ENCODE peak calls at places on chromosomes 4 and X, in nine cellular contexts. W, I, J, V, B, E, L, N and Y are unnamed samples.
A peak's percentile ranks its signal among the peaks of the same experiment; 100 is the strongest.

GRCh38 chrX:96314974-96315373 is 369.7 kb upstream of the DIAPH2 start:
- DNase-seq in V (no peak), I (no peak), E (no peak), L (no peak), J (no peak), W (no peak), N (peak; percentile 6), B (no peak), Y (no peak)

GRCh38 chr4:152784490-152785195 is 4.9 kb downstream of the ARFIP1 start:
- DNase-seq in J (no peak), I (no peak), L (peak; percentile 57), N (peak; percentile 59), E (no peak), W (no peak), B (no peak), V (no peak), Y (no peak)

GRCh38 chr4:24578364-24578763 is 6.0 kb downstream of the DHX15 start:
- DNase-seq in J (no peak), W (no peak), N (no peak), B (no peak), L (no peak), I (no peak), V (no peak), E (no peak), Y (no peak)

GRCh38 chrX:3733043-3733430 is 19.6 kb upstream of the PRKX start:
- DNase-seq in I (no peak), B (no peak), V (no peak), N (no peak), W (no peak), J (no peak), E (no peak), L (no peak), Y (no peak)

GRCh38 chr4:181181331-181181730 is 1061.9 kb upstream of the TENM3 start:
- DNase-seq in N (no peak), I (no peak), V (no peak), J (no peak), E (no peak), L (no peak), B (no peak), W (no peak), Y (no peak)

GRCh38 chr4:163164591-163164990 is 2.1 kb downstream of the NAF1 start:
- DNase-seq in J (no peak), I (no peak), L (no peak), E (no peak), B (no peak), N (no peak), V (no peak), W (no peak), Y (no peak)

GRCh38 chr4:88660446-88661294 is 37.0 kb downstream of the NAP1L5 start:
- DNase-seq in V (no peak), I (no peak), L (peak; percentile 64), N (peak; percentile 68), W (no peak), J (no peak), E (no peak), B (no peak), Y (no peak)

GRCh38 chrX:138986235-138986634 is 274.7 kb upstream of the FGF13 start:
- DNase-seq in L (no peak), W (no peak), I (no peak), E (no peak), B (no peak), J (no peak), V (no peak), N (no peak), Y (no peak)

GRCh38 chrX:109782994-109783711 is 50.1 kb upstream of the ACSL4 start:
- DNase-seq in E (no peak), N (no peak), J (no peak), L (no peak), B (no peak), I (no peak), W (no peak), V (no peak), Y (no peak)

GRCh38 chr4:120692964-120693363 is 229.6 kb downstream of the PRDM5 start:
- DNase-seq in J (no peak), V (no peak), N (peak; percentile 77), B (peak; percentile 73), E (no peak), L (peak; percentile 77), W (no peak), I (no peak), Y (no peak)

DNA sequence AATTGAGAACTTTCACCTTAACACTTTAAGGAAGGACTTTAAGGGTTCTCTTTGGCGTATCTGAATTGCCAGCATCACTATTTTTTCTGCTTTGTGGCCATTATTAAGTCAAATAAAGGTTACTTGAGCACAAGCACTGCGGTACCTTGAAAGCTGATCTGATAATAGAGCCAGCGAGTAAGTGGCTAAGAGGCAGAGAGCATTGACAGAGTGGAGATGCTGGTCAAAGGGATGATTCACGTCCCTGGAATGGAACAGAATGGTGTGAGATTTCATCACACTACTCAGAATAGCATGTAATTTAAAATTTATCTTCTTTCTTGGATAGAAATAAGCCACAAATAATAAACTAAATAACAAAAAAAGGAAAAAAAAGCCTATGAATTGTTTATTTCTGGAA is 57.1 kb upstream of the NPFFR2 start:
- DNase-seq in J (no peak), E (no peak), W (no peak), B (no peak), L (no peak), N (no peak), I (no peak), V (no peak), Y (no peak)
- TF ChIP-seq CTCF in J (no peak), E (no peak), W (no peak), B (no peak), L (no peak), N (no peak), I (no peak), V (no peak), Y (no peak)

GRCh38 chr4:116925900-116926457 is 159.4 kb downstream of the TRAM1L1 start:
- DNase-seq in V (peak; percentile 29), J (no peak), I (peak; percentile 21), B (no peak), L (no peak), N (peak; percentile 0), E (peak; percentile 43), W (peak; percentile 49), Y (peak; percentile 85)

GRCh38 chr4:116923389-116923788 is 162.0 kb downstream of the TRAM1L1 start:
- DNase-seq in E (no peak), V (no peak), W (no peak), L (no peak), N (no peak), I (no peak), J (no peak), B (no peak), Y (no peak)

GRCh38 chr4:116930329-116930728 is 155.0 kb downstream of the TRAM1L1 start:
- DNase-seq in J (no peak), N (no peak), L (no peak), B (no peak), E (no peak), I (no peak), W (no peak), V (no peak), Y (no peak)

DNA sequence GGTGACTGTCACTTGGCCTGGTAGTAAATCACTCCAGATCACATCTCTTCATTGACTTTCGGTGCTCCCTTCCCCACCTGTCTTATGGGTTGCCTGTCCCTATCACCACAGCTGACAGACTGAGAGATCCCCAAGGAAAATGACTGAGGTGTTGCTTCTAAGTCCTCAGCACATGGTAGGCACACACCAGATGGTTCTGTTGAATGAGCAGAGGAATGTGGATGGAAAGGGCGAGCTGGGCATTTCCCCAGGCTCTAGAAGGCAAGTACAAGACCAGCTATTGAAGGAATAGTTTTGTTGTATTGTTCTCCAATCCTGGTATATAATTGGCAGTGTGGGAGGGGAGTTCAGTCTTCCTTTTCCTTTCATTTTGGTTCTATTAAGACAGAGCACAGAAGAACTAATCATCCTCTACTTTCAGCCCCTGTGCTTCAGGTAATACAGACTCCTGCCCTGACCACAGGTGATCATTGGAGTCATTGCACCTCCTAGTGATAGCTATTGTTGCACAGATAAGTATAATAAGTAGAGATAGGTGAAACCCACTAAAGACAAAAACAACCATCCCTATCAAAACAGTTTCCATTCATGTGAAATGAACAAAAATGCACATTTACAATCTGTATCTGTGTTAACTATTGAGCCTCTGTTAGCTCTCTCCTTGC is 158.6 kb downstream of the TRAM1L1 start:
- DNase-seq in E (no peak), N (no peak), W (no peak), B (no peak), V (no peak), L (no peak), J (no peak), I (no peak), Y (no peak)
- TF ChIP-seq CTCF in E (no peak), N (no peak), W (no peak), B (no peak), V (no peak), L (no peak), J (no peak), I (peak; percentile 9), Y (no peak)

GRCh38 chr4:13627606-13628301 is at the start of gene BOD1L1:
- DNase-seq in V (peak; percentile 51), J (peak; percentile 84), L (peak; percentile 79), W (peak; percentile 78), E (peak; percentile 92), B (peak; percentile 69), I (peak; percentile 94), N (peak; percentile 89), Y (no peak)
- TF ChIP-seq CTCF in V (no peak), J (peak; percentile 18), L (peak; percentile 42), W (no peak), E (peak; percentile 54), B (peak; percentile 77), I (peak; percentile 36), N (peak; percentile 56), Y (peak; percentile 76)

DNA sequence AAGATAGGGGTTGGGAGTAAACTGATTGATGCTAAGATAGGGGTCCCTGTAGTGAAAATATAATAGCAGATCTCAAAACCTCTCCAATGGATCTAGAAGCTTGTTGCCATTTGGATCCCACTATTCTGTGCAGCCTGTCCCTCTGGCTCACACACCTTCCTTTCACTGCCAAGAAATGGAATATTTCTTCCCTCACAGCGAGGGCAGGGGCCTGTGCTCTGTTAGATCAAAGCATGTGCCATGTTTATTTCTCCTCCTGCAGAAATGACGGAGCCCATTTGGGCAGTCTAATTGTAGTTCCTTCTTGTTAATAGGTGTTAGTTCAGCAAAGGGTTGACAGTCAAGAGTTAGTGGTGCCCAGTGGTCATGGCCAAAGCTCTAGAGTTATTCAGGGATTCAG is 106.7 kb downstream of the STOX2 start:
- DNase-seq in J (no peak), N (no peak), B (no peak), V (no peak), L (no peak), E (no peak), W (no peak), I (no peak), Y (no peak)
- TF ChIP-seq CTCF in J (no peak), N (no peak), B (no peak), V (no peak), L (no peak), E (no peak), W (no peak), I (no peak), Y (no peak)

DNA sequence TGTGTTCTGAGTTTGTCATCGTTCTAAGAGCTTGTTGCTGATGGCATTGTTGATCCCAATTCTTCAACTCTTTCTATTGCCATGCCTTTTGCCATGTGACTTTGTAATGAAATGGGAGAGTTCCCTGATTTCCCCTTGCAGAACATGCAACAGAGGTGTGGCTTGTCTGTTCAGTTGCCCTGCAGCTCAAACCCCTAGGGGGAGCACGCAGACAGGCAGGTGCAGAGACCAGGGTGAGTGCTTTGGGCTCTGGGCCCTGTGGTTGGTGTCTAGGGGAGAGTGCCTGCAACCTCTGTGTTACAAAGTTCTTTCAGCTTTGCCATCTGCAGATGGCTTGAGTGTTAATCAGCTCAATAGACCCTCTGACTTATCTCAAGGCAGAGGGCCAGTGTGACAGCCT is 332.7 kb downstream of the MID1IP1 start:
- DNase-seq in N (no peak), E (no peak), J (peak; percentile 34), B (no peak), L (no peak), W (peak; percentile 3), V (no peak), I (peak; percentile 40), Y (no peak)
- TF ChIP-seq CTCF in N (no peak), E (no peak), J (no peak), B (no peak), L (no peak), W (no peak), V (no peak), I (peak; percentile 13), Y (no peak)